ENCODE peak calls at places on chromosomes 11 and 22, in six cellular contexts. One of them, this sample, is unnamed.

GRCh38 chr11:78221396-78222315 is 32.9 kb downstream of the USP35 start:
- DNase-seq in posterior vena cava: no peak
- DNase-seq in bronchial epithelial cell: no peak
- DNase-seq in activated T-helper 1 cell treated with anti-CD3 and anti-CD28 coated beads, Interleukin-12 subunit alpha, Interleukin-12 subunit beta, Interleukin-2, Interleukin-4 antibody, amounts not matched to agents 30 ng/mL and 10 ng/mL and 1 ng/mL, durations not matched to agents 14 hours and 24 hours and 36 hours: no peak
- DNase-seq in left ventricle myocardium inferior: no peak
- DNase-seq in cardiac fibroblast: no peak
- DNase-seq in this sample: no peak

GRCh38 chr11:125281831-125282595 is 117.5 kb downstream of the PKNOX2 start:
- DNase-seq in posterior vena cava: no peak
- DNase-seq in bronchial epithelial cell: peak; percentile 35
- DNase-seq in activated T-helper 1 cell treated with anti-CD3 and anti-CD28 coated beads, Interleukin-12 subunit alpha, Interleukin-12 subunit beta, Interleukin-2, Interleukin-4 antibody, amounts not matched to agents 30 ng/mL and 10 ng/mL and 1 ng/mL, durations not matched to agents 14 hours and 24 hours and 36 hours: no peak
- DNase-seq in left ventricle myocardium inferior: no peak
- DNase-seq in cardiac fibroblast: no peak
- DNase-seq in this sample: no peak

GRCh38 chr11:91308069-91308468 is 916.5 kb upstream of the FAT3 start:
- DNase-seq in posterior vena cava: no peak
- DNase-seq in bronchial epithelial cell: no peak
- DNase-seq in activated T-helper 1 cell treated with anti-CD3 and anti-CD28 coated beads, Interleukin-12 subunit alpha, Interleukin-12 subunit beta, Interleukin-2, Interleukin-4 antibody, amounts not matched to agents 30 ng/mL and 10 ng/mL and 1 ng/mL, durations not matched to agents 14 hours and 24 hours and 36 hours: no peak
- DNase-seq in left ventricle myocardium inferior: no peak
- DNase-seq in cardiac fibroblast: no peak
- DNase-seq in this sample: no peak

GRCh38 chr22:34696557-34696956 is 369.4 kb upstream of the ISX start:
- DNase-seq in posterior vena cava: no peak
- DNase-seq in bronchial epithelial cell: no peak
- DNase-seq in activated T-helper 1 cell treated with anti-CD3 and anti-CD28 coated beads, Interleukin-12 subunit alpha, Interleukin-12 subunit beta, Interleukin-2, Interleukin-4 antibody, amounts not matched to agents 30 ng/mL and 10 ng/mL and 1 ng/mL, durations not matched to agents 14 hours and 24 hours and 36 hours: no peak
- DNase-seq in left ventricle myocardium inferior: no peak
- DNase-seq in cardiac fibroblast: no peak
- DNase-seq in this sample: peak; percentile 20

GRCh38 chr11:69463181-69463891 is 18.1 kb upstream of the LINC01488 start:
- DNase-seq in posterior vena cava: peak; percentile 90
- DNase-seq in bronchial epithelial cell: no peak
- DNase-seq in activated T-helper 1 cell treated with anti-CD3 and anti-CD28 coated beads, Interleukin-12 subunit alpha, Interleukin-12 subunit beta, Interleukin-2, Interleukin-4 antibody, amounts not matched to agents 30 ng/mL and 10 ng/mL and 1 ng/mL, durations not matched to agents 14 hours and 24 hours and 36 hours: no peak
- DNase-seq in left ventricle myocardium inferior: peak; percentile 49
- DNase-seq in cardiac fibroblast: peak; percentile 85
- DNase-seq in this sample: no peak

GRCh38 chr11:45145421-45146071 is 893 bp upstream of the PRDM11 start:
- DNase-seq in posterior vena cava: peak; percentile 80
- DNase-seq in bronchial epithelial cell: peak; percentile 29
- DNase-seq in activated T-helper 1 cell treated with anti-CD3 and anti-CD28 coated beads, Interleukin-12 subunit alpha, Interleukin-12 subunit beta, Interleukin-2, Interleukin-4 antibody, amounts not matched to agents 30 ng/mL and 10 ng/mL and 1 ng/mL, durations not matched to agents 14 hours and 24 hours and 36 hours: no peak
- DNase-seq in left ventricle myocardium inferior: peak; percentile 44
- DNase-seq in cardiac fibroblast: peak; percentile 46
- DNase-seq in this sample: no peak

GRCh38 chr22:20889025-20889704 is 28.0 kb upstream of the CRKL start:
- DNase-seq in posterior vena cava: no peak
- DNase-seq in bronchial epithelial cell: no peak
- DNase-seq in activated T-helper 1 cell treated with anti-CD3 and anti-CD28 coated beads, Interleukin-12 subunit alpha, Interleukin-12 subunit beta, Interleukin-2, Interleukin-4 antibody, amounts not matched to agents 30 ng/mL and 10 ng/mL and 1 ng/mL, durations not matched to agents 14 hours and 24 hours and 36 hours: no peak
- DNase-seq in left ventricle myocardium inferior: no peak
- DNase-seq in cardiac fibroblast: no peak
- DNase-seq in this sample: no peak

GRCh38 chr11:94455861-94456260 is 37.8 kb downstream of the MRE11 start:
- DNase-seq in posterior vena cava: no peak
- DNase-seq in bronchial epithelial cell: peak; percentile 91
- DNase-seq in activated T-helper 1 cell treated with anti-CD3 and anti-CD28 coated beads, Interleukin-12 subunit alpha, Interleukin-12 subunit beta, Interleukin-2, Interleukin-4 antibody, amounts not matched to agents 30 ng/mL and 10 ng/mL and 1 ng/mL, durations not matched to agents 14 hours and 24 hours and 36 hours: no peak
- DNase-seq in left ventricle myocardium inferior: no peak
- DNase-seq in cardiac fibroblast: no peak
- DNase-seq in this sample: peak; percentile 39

GRCh38 chr11:73359930-73360742 is 16.1 kb upstream of the RELT start:
- DNase-seq in posterior vena cava: no peak
- DNase-seq in bronchial epithelial cell: no peak
- DNase-seq in activated T-helper 1 cell treated with anti-CD3 and anti-CD28 coated beads, Interleukin-12 subunit alpha, Interleukin-12 subunit beta, Interleukin-2, Interleukin-4 antibody, amounts not matched to agents 30 ng/mL and 10 ng/mL and 1 ng/mL, durations not matched to agents 14 hours and 24 hours and 36 hours: no peak
- DNase-seq in left ventricle myocardium inferior: no peak
- DNase-seq in cardiac fibroblast: peak; percentile 47
- DNase-seq in this sample: peak; percentile 40

GRCh38 chr11:46389450-46390330 is 1.9 kb downstream of the CHRM4 start:
- DNase-seq in posterior vena cava: peak; percentile 91
- DNase-seq in bronchial epithelial cell: peak; percentile 23
- DNase-seq in activated T-helper 1 cell treated with anti-CD3 and anti-CD28 coated beads, Interleukin-12 subunit alpha, Interleukin-12 subunit beta, Interleukin-2, Interleukin-4 antibody, amounts not matched to agents 30 ng/mL and 10 ng/mL and 1 ng/mL, durations not matched to agents 14 hours and 24 hours and 36 hours: peak; percentile 45
- DNase-seq in left ventricle myocardium inferior: peak; percentile 67
- DNase-seq in cardiac fibroblast: peak; percentile 69
- DNase-seq in this sample: peak; percentile 85

GRCh38 chr11:64994318-64994717 is 2.5 kb downstream of the BATF2 start:
- DNase-seq in posterior vena cava: no peak
- DNase-seq in bronchial epithelial cell: no peak
- DNase-seq in activated T-helper 1 cell treated with anti-CD3 and anti-CD28 coated beads, Interleukin-12 subunit alpha, Interleukin-12 subunit beta, Interleukin-2, Interleukin-4 antibody, amounts not matched to agents 30 ng/mL and 10 ng/mL and 1 ng/mL, durations not matched to agents 14 hours and 24 hours and 36 hours: no peak
- DNase-seq in left ventricle myocardium inferior: no peak
- DNase-seq in cardiac fibroblast: no peak
- DNase-seq in this sample: no peak

GRCh38 chr11:128492461-128492860 is 94.9 kb downstream of the ETS1 start:
- DNase-seq in posterior vena cava: no peak
- DNase-seq in bronchial epithelial cell: peak; percentile 70
- DNase-seq in activated T-helper 1 cell treated with anti-CD3 and anti-CD28 coated beads, Interleukin-12 subunit alpha, Interleukin-12 subunit beta, Interleukin-2, Interleukin-4 antibody, amounts not matched to agents 30 ng/mL and 10 ng/mL and 1 ng/mL, durations not matched to agents 14 hours and 24 hours and 36 hours: no peak
- DNase-seq in left ventricle myocardium inferior: no peak
- DNase-seq in cardiac fibroblast: peak; percentile 81
- DNase-seq in this sample: no peak

GRCh38 chr11:66651011-66651410 is 12.5 kb downstream of the RBM4 start:
- DNase-seq in posterior vena cava: no peak
- DNase-seq in bronchial epithelial cell: peak; percentile 43
- DNase-seq in activated T-helper 1 cell treated with anti-CD3 and anti-CD28 coated beads, Interleukin-12 subunit alpha, Interleukin-12 subunit beta, Interleukin-2, Interleukin-4 antibody, amounts not matched to agents 30 ng/mL and 10 ng/mL and 1 ng/mL, durations not matched to agents 14 hours and 24 hours and 36 hours: no peak
- DNase-seq in left ventricle myocardium inferior: no peak
- DNase-seq in cardiac fibroblast: peak; percentile 30
- DNase-seq in this sample: no peak

GRCh38 chr22:36497910-36498669 is 8.8 kb downstream of the FOXRED2 start:
- DNase-seq in posterior vena cava: no peak
- DNase-seq in bronchial epithelial cell: no peak
- DNase-seq in activated T-helper 1 cell treated with anti-CD3 and anti-CD28 coated beads, Interleukin-12 subunit alpha, Interleukin-12 subunit beta, Interleukin-2, Interleukin-4 antibody, amounts not matched to agents 30 ng/mL and 10 ng/mL and 1 ng/mL, durations not matched to agents 14 hours and 24 hours and 36 hours: no peak
- DNase-seq in left ventricle myocardium inferior: no peak
- DNase-seq in cardiac fibroblast: no peak
- DNase-seq in this sample: no peak

GRCh38 chr22:39543095-39543494 is 10.5 kb upstream of the RPS19BP1 start:
- DNase-seq in posterior vena cava: no peak
- DNase-seq in bronchial epithelial cell: no peak
- DNase-seq in activated T-helper 1 cell treated with anti-CD3 and anti-CD28 coated beads, Interleukin-12 subunit alpha, Interleukin-12 subunit beta, Interleukin-2, Interleukin-4 antibody, amounts not matched to agents 30 ng/mL and 10 ng/mL and 1 ng/mL, durations not matched to agents 14 hours and 24 hours and 36 hours: no peak
- DNase-seq in left ventricle myocardium inferior: no peak
- DNase-seq in cardiac fibroblast: peak; percentile 50
- DNase-seq in this sample: no peak

GRCh38 chr11:22244986-22245592 is 52.2 kb downstream of the ANO5 start:
- DNase-seq in posterior vena cava: peak; percentile 62
- DNase-seq in bronchial epithelial cell: peak; percentile 45
- DNase-seq in activated T-helper 1 cell treated with anti-CD3 and anti-CD28 coated beads, Interleukin-12 subunit alpha, Interleukin-12 subunit beta, Interleukin-2, Interleukin-4 antibody, amounts not matched to agents 30 ng/mL and 10 ng/mL and 1 ng/mL, durations not matched to agents 14 hours and 24 hours and 36 hours: peak; percentile 0
- DNase-seq in left ventricle myocardium inferior: peak; percentile 15
- DNase-seq in cardiac fibroblast: peak; percentile 54
- DNase-seq in this sample: peak; percentile 56

GRCh38 chr11:46493786-46494185 is 100.0 kb downstream of the AMBRA1 start:
- DNase-seq in posterior vena cava: no peak
- DNase-seq in bronchial epithelial cell: no peak
- DNase-seq in activated T-helper 1 cell treated with anti-CD3 and anti-CD28 coated beads, Interleukin-12 subunit alpha, Interleukin-12 subunit beta, Interleukin-2, Interleukin-4 antibody, amounts not matched to agents 30 ng/mL and 10 ng/mL and 1 ng/mL, durations not matched to agents 14 hours and 24 hours and 36 hours: no peak
- DNase-seq in left ventricle myocardium inferior: no peak
- DNase-seq in cardiac fibroblast: no peak
- DNase-seq in this sample: no peak

GRCh38 chr11:100445231-100445735 is 241.8 kb upstream of the ARHGAP42 start:
- DNase-seq in posterior vena cava: no peak
- DNase-seq in bronchial epithelial cell: peak; percentile 43
- DNase-seq in activated T-helper 1 cell treated with anti-CD3 and anti-CD28 coated beads, Interleukin-12 subunit alpha, Interleukin-12 subunit beta, Interleukin-2, Interleukin-4 antibody, amounts not matched to agents 30 ng/mL and 10 ng/mL and 1 ng/mL, durations not matched to agents 14 hours and 24 hours and 36 hours: no peak
- DNase-seq in left ventricle myocardium inferior: no peak
- DNase-seq in cardiac fibroblast: peak; percentile 5
- DNase-seq in this sample: no peak

GRCh38 chr11:128686045-128686741 is 7.7 kb upstream of the FLI1 start:
- DNase-seq in posterior vena cava: no peak
- DNase-seq in bronchial epithelial cell: no peak
- DNase-seq in activated T-helper 1 cell treated with anti-CD3 and anti-CD28 coated beads, Interleukin-12 subunit alpha, Interleukin-12 subunit beta, Interleukin-2, Interleukin-4 antibody, amounts not matched to agents 30 ng/mL and 10 ng/mL and 1 ng/mL, durations not matched to agents 14 hours and 24 hours and 36 hours: no peak
- DNase-seq in left ventricle myocardium inferior: no peak
- DNase-seq in cardiac fibroblast: no peak
- DNase-seq in this sample: no peak

GRCh38 chr11:2798951-2799761 is 86.4 kb downstream of the CDKN1C start:
- DNase-seq in posterior vena cava: peak; percentile 78
- DNase-seq in bronchial epithelial cell: no peak
- DNase-seq in activated T-helper 1 cell treated with anti-CD3 and anti-CD28 coated beads, Interleukin-12 subunit alpha, Interleukin-12 subunit beta, Interleukin-2, Interleukin-4 antibody, amounts not matched to agents 30 ng/mL and 10 ng/mL and 1 ng/mL, durations not matched to agents 14 hours and 24 hours and 36 hours: no peak
- DNase-seq in left ventricle myocardium inferior: peak; percentile 6
- DNase-seq in cardiac fibroblast: no peak
- DNase-seq in this sample: no peak

GRCh38 chr11:120432056-120433018 is 79.2 kb upstream of the GRIK4 start:
- DNase-seq in posterior vena cava: no peak
- DNase-seq in bronchial epithelial cell: peak; percentile 99
- DNase-seq in activated T-helper 1 cell treated with anti-CD3 and anti-CD28 coated beads, Interleukin-12 subunit alpha, Interleukin-12 subunit beta, Interleukin-2, Interleukin-4 antibody, amounts not matched to agents 30 ng/mL and 10 ng/mL and 1 ng/mL, durations not matched to agents 14 hours and 24 hours and 36 hours: no peak
- DNase-seq in left ventricle myocardium inferior: no peak
- DNase-seq in cardiac fibroblast: peak; percentile 98
- DNase-seq in this sample: peak; percentile 94

GRCh38 chr11:104672897-104673296 is 225.4 kb downstream of the CASP12 start:
- DNase-seq in posterior vena cava: no peak
- DNase-seq in bronchial epithelial cell: no peak
- DNase-seq in activated T-helper 1 cell treated with anti-CD3 and anti-CD28 coated beads, Interleukin-12 subunit alpha, Interleukin-12 subunit beta, Interleukin-2, Interleukin-4 antibody, amounts not matched to agents 30 ng/mL and 10 ng/mL and 1 ng/mL, durations not matched to agents 14 hours and 24 hours and 36 hours: no peak
- DNase-seq in left ventricle myocardium inferior: no peak
- DNase-seq in cardiac fibroblast: no peak
- DNase-seq in this sample: no peak

GRCh38 chr11:110629594-110629993 is 82.6 kb downstream of the ARHGAP20 start:
- DNase-seq in posterior vena cava: no peak
- DNase-seq in bronchial epithelial cell: no peak
- DNase-seq in activated T-helper 1 cell treated with anti-CD3 and anti-CD28 coated beads, Interleukin-12 subunit alpha, Interleukin-12 subunit beta, Interleukin-2, Interleukin-4 antibody, amounts not matched to agents 30 ng/mL and 10 ng/mL and 1 ng/mL, durations not matched to agents 14 hours and 24 hours and 36 hours: no peak
- DNase-seq in left ventricle myocardium inferior: no peak
- DNase-seq in cardiac fibroblast: no peak
- DNase-seq in this sample: no peak

GRCh38 chr22:40432167-40432566 is 61.8 kb downstream of the SGSM3 start:
- DNase-seq in posterior vena cava: no peak
- DNase-seq in bronchial epithelial cell: no peak
- DNase-seq in activated T-helper 1 cell treated with anti-CD3 and anti-CD28 coated beads, Interleukin-12 subunit alpha, Interleukin-12 subunit beta, Interleukin-2, Interleukin-4 antibody, amounts not matched to agents 30 ng/mL and 10 ng/mL and 1 ng/mL, durations not matched to agents 14 hours and 24 hours and 36 hours: no peak
- DNase-seq in left ventricle myocardium inferior: no peak
- DNase-seq in cardiac fibroblast: no peak
- DNase-seq in this sample: no peak

GRCh38 chr11:44619931-44620725 is 54.7 kb downstream of the CD82 start:
- DNase-seq in posterior vena cava: peak; percentile 72
- DNase-seq in bronchial epithelial cell: no peak
- DNase-seq in activated T-helper 1 cell treated with anti-CD3 and anti-CD28 coated beads, Interleukin-12 subunit alpha, Interleukin-12 subunit beta, Interleukin-2, Interleukin-4 antibody, amounts not matched to agents 30 ng/mL and 10 ng/mL and 1 ng/mL, durations not matched to agents 14 hours and 24 hours and 36 hours: no peak
- DNase-seq in left ventricle myocardium inferior: peak; percentile 12
- DNase-seq in cardiac fibroblast: no peak
- DNase-seq in this sample: no peak

GRCh38 chr22:24723111-24723510 is 51.4 kb downstream of the PIWIL3 start:
- DNase-seq in posterior vena cava: no peak
- DNase-seq in bronchial epithelial cell: no peak
- DNase-seq in activated T-helper 1 cell treated with anti-CD3 and anti-CD28 coated beads, Interleukin-12 subunit alpha, Interleukin-12 subunit beta, Interleukin-2, Interleukin-4 antibody, amounts not matched to agents 30 ng/mL and 10 ng/mL and 1 ng/mL, durations not matched to agents 14 hours and 24 hours and 36 hours: no peak
- DNase-seq in left ventricle myocardium inferior: no peak
- DNase-seq in cardiac fibroblast: no peak
- DNase-seq in this sample: no peak

GRCh38 chr22:29702025-29702930 is 17.5 kb upstream of the CABP7 start:
- DNase-seq in posterior vena cava: no peak
- DNase-seq in bronchial epithelial cell: no peak
- DNase-seq in activated T-helper 1 cell treated with anti-CD3 and anti-CD28 coated beads, Interleukin-12 subunit alpha, Interleukin-12 subunit beta, Interleukin-2, Interleukin-4 antibody, amounts not matched to agents 30 ng/mL and 10 ng/mL and 1 ng/mL, durations not matched to agents 14 hours and 24 hours and 36 hours: no peak
- DNase-seq in left ventricle myocardium inferior: no peak
- DNase-seq in cardiac fibroblast: peak; percentile 8
- DNase-seq in this sample: peak; percentile 51

GRCh38 chr11:121231576-121232278 is 60.8 kb upstream of the SC5D start:
- DNase-seq in posterior vena cava: no peak
- DNase-seq in bronchial epithelial cell: no peak
- DNase-seq in activated T-helper 1 cell treated with anti-CD3 and anti-CD28 coated beads, Interleukin-12 subunit alpha, Interleukin-12 subunit beta, Interleukin-2, Interleukin-4 antibody, amounts not matched to agents 30 ng/mL and 10 ng/mL and 1 ng/mL, durations not matched to agents 14 hours and 24 hours and 36 hours: no peak
- DNase-seq in left ventricle myocardium inferior: peak; percentile 23
- DNase-seq in cardiac fibroblast: no peak
- DNase-seq in this sample: no peak

GRCh38 chr11:126978911-126979310 is 21.7 kb downstream of the KIRREL3 start:
- DNase-seq in posterior vena cava: no peak
- DNase-seq in bronchial epithelial cell: no peak
- DNase-seq in activated T-helper 1 cell treated with anti-CD3 and anti-CD28 coated beads, Interleukin-12 subunit alpha, Interleukin-12 subunit beta, Interleukin-2, Interleukin-4 antibody, amounts not matched to agents 30 ng/mL and 10 ng/mL and 1 ng/mL, durations not matched to agents 14 hours and 24 hours and 36 hours: no peak
- DNase-seq in left ventricle myocardium inferior: no peak
- DNase-seq in cardiac fibroblast: no peak
- DNase-seq in this sample: no peak

GRCh38 chr11:70507466-70508230 is 109.3 kb downstream of the CTTN start:
- DNase-seq in posterior vena cava: peak; percentile 42
- DNase-seq in bronchial epithelial cell: no peak
- DNase-seq in activated T-helper 1 cell treated with anti-CD3 and anti-CD28 coated beads, Interleukin-12 subunit alpha, Interleukin-12 subunit beta, Interleukin-2, Interleukin-4 antibody, amounts not matched to agents 30 ng/mL and 10 ng/mL and 1 ng/mL, durations not matched to agents 14 hours and 24 hours and 36 hours: no peak
- DNase-seq in left ventricle myocardium inferior: peak; percentile 9
- DNase-seq in cardiac fibroblast: no peak
- DNase-seq in this sample: no peak

GRCh38 chr22:38696606-38697005 is 4.1 kb downstream of the JOSD1 start:
- DNase-seq in posterior vena cava: no peak
- DNase-seq in bronchial epithelial cell: peak; percentile 95
- DNase-seq in activated T-helper 1 cell treated with anti-CD3 and anti-CD28 coated beads, Interleukin-12 subunit alpha, Interleukin-12 subunit beta, Interleukin-2, Interleukin-4 antibody, amounts not matched to agents 30 ng/mL and 10 ng/mL and 1 ng/mL, durations not matched to agents 14 hours and 24 hours and 36 hours: no peak
- DNase-seq in left ventricle myocardium inferior: no peak
- DNase-seq in cardiac fibroblast: peak; percentile 94
- DNase-seq in this sample: peak; percentile 61

GRCh38 chr11:128711136-128711535 is 17.3 kb downstream of the FLI1 start:
- DNase-seq in posterior vena cava: no peak
- DNase-seq in bronchial epithelial cell: peak; percentile 86
- DNase-seq in activated T-helper 1 cell treated with anti-CD3 and anti-CD28 coated beads, Interleukin-12 subunit alpha, Interleukin-12 subunit beta, Interleukin-2, Interleukin-4 antibody, amounts not matched to agents 30 ng/mL and 10 ng/mL and 1 ng/mL, durations not matched to agents 14 hours and 24 hours and 36 hours: no peak
- DNase-seq in left ventricle myocardium inferior: no peak
- DNase-seq in cardiac fibroblast: peak; percentile 89
- DNase-seq in this sample: no peak

GRCh38 chr11:32487270-32487669 is 51.9 kb upstream of the WT1 start:
- DNase-seq in posterior vena cava: no peak
- DNase-seq in bronchial epithelial cell: no peak
- DNase-seq in activated T-helper 1 cell treated with anti-CD3 and anti-CD28 coated beads, Interleukin-12 subunit alpha, Interleukin-12 subunit beta, Interleukin-2, Interleukin-4 antibody, amounts not matched to agents 30 ng/mL and 10 ng/mL and 1 ng/mL, durations not matched to agents 14 hours and 24 hours and 36 hours: no peak
- DNase-seq in left ventricle myocardium inferior: no peak
- DNase-seq in cardiac fibroblast: peak; percentile 11
- DNase-seq in this sample: peak; percentile 26